ENCODE peak calls at places on chromosomes 2 and 18, in four cellular contexts. O is tibial nerve, C is suprapubic skin, J is transverse colon. A is an unnamed sample.

GRCh38 chr18:47595816-47596501 is 334.5 kb downstream of the SMAD2 start:
- DNase-seq in O (no peak), C (no peak), J (peak; percentile 55), A (no peak)

GRCh38 chr18:500556-501405 is at the start of gene COLEC12:
- DNase-seq in O (peak; percentile 25), C (no peak), J (peak; percentile 10), A (no peak)

GRCh38 chr2:70947556-70948184 is 12.0 kb downstream of the ATP6V1B1 start:
- DNase-seq in O (no peak), C (no peak), J (no peak), A (no peak)

GRCh38 chr2:186440506-186440905 is 45.6 kb upstream of the ZC3H15 start:
- DNase-seq in O (no peak), C (no peak), J (no peak), A (no peak)

GRCh38 chr18:32469190-32469611 is 1.5 kb downstream of the GAREM1 start:
- DNase-seq in O (peak; percentile 17), C (no peak), J (peak; percentile 41), A (peak; percentile 15)

GRCh38 chr2:1991706-1992245 is 247.5 kb upstream of the PXDN start:
- DNase-seq in O (no peak), C (no peak), J (no peak), A (no peak)

GRCh38 chr2:178422097-178422496 is 28.9 kb downstream of the PRKRA start:
- DNase-seq in O (no peak), C (no peak), J (no peak), A (no peak)

GRCh38 chr18:40055262-40055661 is 1899.8 kb upstream of the PIK3C3 start:
- DNase-seq in O (no peak), C (no peak), J (no peak), A (no peak)

GRCh38 chr2:166671831-166672230 is 177.8 kb upstream of the SCN7A start:
- DNase-seq in O (no peak), C (no peak), J (no peak), A (no peak)

GRCh38 chr18:68467966-68468365 is 246.9 kb downstream of the TMX3 start:
- DNase-seq in O (no peak), C (no peak), J (no peak), A (no peak)

GRCh38 chr2:212864186-212864585 is 287.2 kb downstream of the IKZF2 start:
- DNase-seq in O (no peak), C (no peak), J (no peak), A (no peak)

GRCh38 chr2:61218817-61219170 is 56.8 kb downstream of the C2orf74 start:
- DNase-seq in O (no peak), C (no peak), J (no peak), A (no peak)

GRCh38 chr2:23545391-23545790 is 160.4 kb downstream of the KLHL29 start:
- DNase-seq in O (no peak), C (no peak), J (no peak), A (no peak)

GRCh38 chr2:181780159-181781081 is 100.1 kb upstream of the NEUROD1 start:
- DNase-seq in O (no peak), C (no peak), J (peak; percentile 13), A (no peak)

GRCh38 chr2:107235491-107236254 is 349.7 kb upstream of the ST6GAL2 start:
- DNase-seq in O (no peak), C (no peak), J (no peak), A (no peak)

GRCh38 chr18:43648002-43648401 is 370.7 kb upstream of the SYT4 start:
- DNase-seq in O (no peak), C (no peak), J (no peak), A (no peak)

GRCh38 chr2:69180974-69181373 is 168.0 kb downstream of the ANTXR1 start:
- DNase-seq in O (no peak), C (no peak), J (no peak), A (no peak)

GRCh38 chr2:98828793-98829371 is 98.0 kb upstream of the MGAT4A start:
- DNase-seq in O (no peak), C (no peak), J (no peak), A (no peak)

GRCh38 chr2:196170202-196170680 is 1.1 kb downstream of the STK17B start:
- DNase-seq in O (peak; percentile 47), C (no peak), J (peak; percentile 56), A (no peak)

GRCh38 chr18:9755110-9755509 is 47.0 kb downstream of the RAB31 start:
- DNase-seq in O (no peak), C (no peak), J (no peak), A (no peak)

GRCh38 chr2:148161909-148162308 is 141.0 kb downstream of the MBD5 start:
- DNase-seq in O (no peak), C (no peak), J (no peak), A (no peak)

GRCh38 chr2:19425419-19425818 is 67.0 kb upstream of the OSR1 start:
- DNase-seq in O (peak; percentile 14), C (no peak), J (no peak), A (no peak)

GRCh38 chr2:26722911-26723310 is 30.4 kb downstream of the KCNK3 start:
- DNase-seq in O (no peak), C (no peak), J (no peak), A (no peak)

GRCh38 chr2:28658369-28658768 is 93.3 kb upstream of the PPP1CB start:
- DNase-seq in O (no peak), C (no peak), J (no peak), A (no peak)

GRCh38 chr2:8860239-8860638 is 22.8 kb upstream of the KIDINS220 start:
- DNase-seq in O (no peak), C (no peak), J (no peak), A (no peak)

GRCh38 chr18:63365909-63366269 is 1.1 kb downstream of the KDSR start:
- DNase-seq in O (no peak), C (no peak), J (peak; percentile 24), A (no peak)

GRCh38 chr2:27739058-27739373 is 32.5 kb upstream of the MRPL33 start:
- DNase-seq in O (no peak), C (no peak), J (no peak), A (no peak)

GRCh38 chr2:234026693-234027254 is 23.7 kb upstream of the SPP2 start:
- DNase-seq in O (no peak), C (no peak), J (no peak), A (no peak)

GRCh38 chr18:41681138-41681881 is 273.7 kb upstream of the PIK3C3 start:
- DNase-seq in O (no peak), C (no peak), J (no peak), A (no peak)

GRCh38 chr2:20130821-20131645 is 79.6 kb upstream of the LAPTM4A start:
- DNase-seq in O (no peak), C (no peak), J (no peak), A (no peak)

GRCh38 chr18:25111382-25112070 is 240.4 kb downstream of the ZNF521 start:
- DNase-seq in O (no peak), C (no peak), J (no peak), A (no peak)

GRCh38 chr2:9558948-9559381 is 3.3 kb upstream of the ADAM17 start:
- DNase-seq in O (no peak), C (no peak), J (no peak), A (no peak)

GRCh38 chr2:57465067-57465466 is 581.5 kb upstream of the VRK2 start:
- DNase-seq in O (no peak), C (no peak), J (no peak), A (no peak)

GRCh38 chr2:96523659-96524481 is 12.7 kb upstream of the ARID5A start:
- DNase-seq in O (no peak), C (no peak), J (no peak), A (no peak)

GRCh38 chr18:379665-380356 is 112.0 kb upstream of the THOC1 start:
- DNase-seq in O (peak; percentile 38), C (no peak), J (no peak), A (no peak)

GRCh38 chr2:19732255-19732654 is 169.5 kb downstream of the TTC32 start:
- DNase-seq in O (no peak), C (no peak), J (no peak), A (no peak)

GRCh38 chr18:45602926-45603325 is 12.3 kb upstream of the SLC14A2 start:
- DNase-seq in O (no peak), C (no peak), J (no peak), A (no peak)

GRCh38 chr2:186780701-186781316 is 68.2 kb downstream of the ZSWIM2 start:
- DNase-seq in O (no peak), C (no peak), J (no peak), A (no peak)

GRCh38 chr18:23646282-23646681 is 16.4 kb downstream of the ANKRD29 start:
- DNase-seq in O (no peak), C (no peak), J (no peak), A (no peak)
- H3K4me3 ChIP-seq in O (no peak overlapping the region), C (no peak overlapping the region), J (no peak overlapping the region), A (no peak overlapping the region)

DNA sequence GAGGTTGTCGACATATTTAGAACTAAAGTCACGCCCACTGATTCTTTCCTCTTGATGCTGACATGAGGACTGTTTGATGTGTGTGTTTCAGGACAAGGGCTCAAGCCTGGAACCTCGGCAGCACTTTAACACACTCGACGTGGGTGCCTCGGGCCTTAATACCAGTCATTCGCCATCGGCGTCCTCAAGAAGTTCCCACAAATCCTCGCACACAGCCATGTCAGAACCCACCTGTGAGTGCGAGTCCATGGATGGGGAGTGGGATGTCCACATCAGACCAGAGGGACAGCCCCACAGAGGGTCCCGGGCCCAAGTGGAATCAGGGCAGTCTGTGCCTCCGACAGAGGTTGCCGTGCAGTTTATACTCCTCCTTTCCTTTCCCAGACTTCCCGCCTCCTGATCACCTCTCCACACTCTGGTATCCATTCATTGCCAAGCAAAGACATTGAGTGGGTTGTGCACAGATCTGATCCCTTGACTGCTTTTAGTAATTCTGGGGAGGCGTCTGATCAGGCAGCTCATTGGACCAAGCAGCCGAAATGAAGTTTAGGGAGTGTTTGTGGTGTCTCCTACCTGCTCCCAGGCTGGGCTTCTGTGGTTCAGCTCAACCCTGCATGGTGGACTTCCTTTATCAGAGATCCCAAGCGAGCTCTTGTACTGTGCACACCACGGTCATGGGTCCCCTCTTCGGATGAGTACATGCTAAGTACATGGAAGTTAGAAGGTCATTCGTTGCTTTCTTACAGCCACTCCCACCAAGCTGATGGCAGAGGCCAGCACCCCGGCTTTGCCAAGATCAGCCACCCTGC is 27.2 kb upstream of the RPL31 start:
- DNase-seq in O (no peak), C (no peak), J (no peak), A (no peak)
- H3K36me3 ChIP-seq in O (peaks cover 25% of the 10 kb centered on the region), C (peaks cover 53% of the 10 kb centered on the region), J (no peaks in the 10 kb centered on the region), A (no peaks in the 10 kb centered on the region)

GRCh38 chr2:218904176-218904575 is 23.5 kb downstream of the WNT10A start:
- DNase-seq in O (no peak), C (no peak), J (no peak), A (no peak)

GRCh38 chr2:218908721-218909619 is 28.3 kb downstream of the WNT10A start:
- DNase-seq in O (peak; percentile 73), C (peak; percentile 94), J (peak; percentile 93), A (peak; percentile 87)
- TF ChIP-seq POLR2A in O (no peak), C (no peak), J (no peak), A (no peak)

GRCh38 chr18:59792353-59792752 is 95.1 kb upstream of the CCBE1 start:
- DNase-seq in O (no peak), C (no peak), J (no peak), A (no peak)
- H3K4me3 ChIP-seq in O (no peak overlapping the region), C (no peak overlapping the region), J (no peak overlapping the region), A (no peak overlapping the region)

GRCh38 chr2:197391220-197391717 is 43.6 kb downstream of the SF3B1 start:
- DNase-seq in O (no peak), C (no peak), J (no peak), A (no peak)
- H3K36me3 ChIP-seq in O (peaks cover 64% of the 10 kb centered on the region), C (peaks cover 54% of the 10 kb centered on the region), J (peaks cover 40% of the 10 kb centered on the region), A (no peaks in the 10 kb centered on the region)

A was measured in ovary.